ENCODE peak calls at places on chromosomes 13 and 19, in six cellular contexts. X is fibroblast of villous mesenchyme, Y is heart right ventricle, L is hepatocyte, C is spleen, H is lower leg skin. G is an unnamed sample.
A peak's percentile ranks its signal among the peaks of the same experiment; 100 is the strongest.

GRCh38 chr13:40164137-40164536 is 502.3 kb downstream of the FOXO1 start:
- DNase-seq in X (peak; percentile 76), Y (no peak), L (peak; percentile 36), C (no peak), H (no peak), G (no peak)

GRCh38 chr13:45328661-45329105 is 12.3 kb downstream of the TPT1 start:
- DNase-seq in X (peak; percentile 93), Y (no peak), L (no peak), C (no peak), H (no peak), G (peak; percentile 97)

GRCh38 chr13:112545866-112546265 is 42.1 kb downstream of the TUBGCP3 start:
- DNase-seq in X (peak; percentile 87), Y (no peak), L (peak; percentile 51), C (no peak), H (no peak), G (peak; percentile 90)

GRCh38 chr19:50362656-50363424 is 2.6 kb downstream of the NAPSA start:
- DNase-seq in X (no peak), Y (no peak), L (no peak), C (no peak), H (no peak), G (no peak)

GRCh38 chr13:32284927-32285632 is 30.1 kb downstream of the ZAR1L start:
- DNase-seq in X (peak; percentile 57), Y (peak; percentile 79), L (no peak), C (no peak), H (no peak), G (peak; percentile 86)

GRCh38 chr13:110266983-110267382 is 40.0 kb downstream of the COL4A1 start:
- DNase-seq in X (no peak), Y (no peak), L (no peak), C (no peak), H (no peak), G (no peak)

GRCh38 chr13:85772379-85772778 is 26.8 kb downstream of the SLITRK6 start:
- DNase-seq in X (no peak), Y (no peak), L (no peak), C (no peak), H (no peak), G (no peak)

GRCh38 chr13:94309997-94310842 is 169.3 kb downstream of the DCT start:
- DNase-seq in X (peak; percentile 67), Y (no peak), L (no peak), C (no peak), H (no peak), G (peak; percentile 96)

GRCh38 chr19:31140717-31141116 is 208.5 kb downstream of the TSHZ3 start:
- DNase-seq in X (no peak), Y (no peak), L (no peak), C (no peak), H (no peak), G (peak; percentile 54)

GRCh38 chr19:10010247-10010691 is at the start of gene COL5A3:
- DNase-seq in X (peak; percentile 70), Y (peak; percentile 69), L (no peak), C (no peak), H (peak; percentile 62), G (peak; percentile 61)

GRCh38 chr13:99014391-99014988 is 36.6 kb upstream of the DOCK9 start:
- DNase-seq in X (no peak), Y (no peak), L (no peak), C (no peak), H (no peak), G (no peak)

GRCh38 chr13:110713981-110714797 is 689 bp downstream of the ING1 start:
- DNase-seq in X (peak; percentile 45), Y (peak; percentile 61), L (peak; percentile 74), C (peak; percentile 94), H (peak; percentile 57), G (peak; percentile 33)

GRCh38 chr13:91722267-91722884 is 324.0 kb downstream of the GPC5 start:
- DNase-seq in X (peak; percentile 11), Y (no peak), L (peak; percentile 52), C (no peak), H (no peak), G (peak; percentile 32)

GRCh38 chr13:27086599-27087265 is 84.9 kb downstream of the USP12 start:
- DNase-seq in X (no peak), Y (no peak), L (no peak), C (no peak), H (no peak), G (no peak)

GRCh38 chr19:13887529-13887928 is 10.6 kb downstream of the NANOS3 start:
- DNase-seq in X (peak; percentile 72), Y (no peak), L (no peak), C (no peak), H (no peak), G (peak; percentile 45)

GRCh38 chr13:41931337-41931736 is 29.6 kb downstream of the VWA8 start:
- DNase-seq in X (peak; percentile 17), Y (no peak), L (no peak), C (no peak), H (no peak), G (peak; percentile 57)

GRCh38 chr13:75547917-75548316 is 1.7 kb upstream of the UCHL3 start:
- DNase-seq in X (no peak), Y (no peak), L (no peak), C (no peak), H (no peak), G (no peak)

GRCh38 chr19:35207391-35207871 is 21.1 kb downstream of the FAM187B start:
- DNase-seq in X (no peak), Y (no peak), L (no peak), C (no peak), H (no peak), G (no peak)

GRCh38 chr13:48562296-48563066 is 29.6 kb upstream of the RCBTB2 start:
- DNase-seq in X (no peak), Y (no peak), L (no peak), C (no peak), H (no peak), G (no peak)

GRCh38 chr19:42275103-42275502 is 6.1 kb downstream of the CIC start:
- DNase-seq in X (no peak), Y (peak; percentile 2), L (peak; percentile 3), C (no peak), H (no peak), G (no peak)

GRCh38 chr19:45613926-45614725 is 12.1 kb upstream of the GPR4 start:
- DNase-seq in X (peak; percentile 94), Y (no peak), L (peak; percentile 83), C (no peak), H (no peak), G (peak; percentile 87)

GRCh38 chr13:27309967-27310598 is 39.5 kb downstream of the RASL11A start:
- DNase-seq in X (peak; percentile 42), Y (no peak), L (no peak), C (no peak), H (no peak), G (peak; percentile 27)

GRCh38 chr19:18264956-18265610 is 9.2 kb downstream of the IQCN start:
- DNase-seq in X (no peak), Y (no peak), L (no peak), C (no peak), H (no peak), G (no peak)

GRCh38 chr19:43540381-43540780 is 7.4 kb downstream of the ZNF575 start:
- DNase-seq in X (no peak), Y (no peak), L (no peak), C (no peak), H (no peak), G (no peak)

GRCh38 chr13:37225414-37226047 is 120.1 kb upstream of the CSNK1A1L start:
- DNase-seq in X (peak; percentile 28), Y (no peak), L (no peak), C (no peak), H (no peak), G (peak; percentile 89)

GRCh38 chr13:44197791-44198770 is 175.5 kb upstream of the SERP2 start:
- DNase-seq in X (peak; percentile 30), Y (no peak), L (no peak), C (no peak), H (no peak), G (peak; percentile 64)

GRCh38 chr13:45289936-45290563 is 50.9 kb downstream of the TPT1 start:
- DNase-seq in X (no peak), Y (no peak), L (no peak), C (no peak), H (no peak), G (no peak)

GRCh38 chr19:5173993-5174392 is 166.6 kb downstream of the PTPRS start:
- DNase-seq in X (no peak), Y (no peak), L (no peak), C (no peak), H (no peak), G (no peak)

GRCh38 chr13:92512852-92513251 is 713.8 kb upstream of the GPC6 start:
- DNase-seq in X (no peak), Y (no peak), L (no peak), C (no peak), H (no peak), G (no peak)

GRCh38 chr13:113947321-113948033 is 26.4 kb downstream of the C13orf46 start:
- DNase-seq in X (peak; percentile 67), Y (peak; percentile 48), L (peak; percentile 49), C (peak; percentile 67), H (peak; percentile 59), G (peak; percentile 74)
- TF ChIP-seq CTCF in X (peak; percentile 68), Y (peak; percentile 82), L (peak; percentile 57), C (no peak), H (no peak), G (peak; percentile 92)

DNA sequence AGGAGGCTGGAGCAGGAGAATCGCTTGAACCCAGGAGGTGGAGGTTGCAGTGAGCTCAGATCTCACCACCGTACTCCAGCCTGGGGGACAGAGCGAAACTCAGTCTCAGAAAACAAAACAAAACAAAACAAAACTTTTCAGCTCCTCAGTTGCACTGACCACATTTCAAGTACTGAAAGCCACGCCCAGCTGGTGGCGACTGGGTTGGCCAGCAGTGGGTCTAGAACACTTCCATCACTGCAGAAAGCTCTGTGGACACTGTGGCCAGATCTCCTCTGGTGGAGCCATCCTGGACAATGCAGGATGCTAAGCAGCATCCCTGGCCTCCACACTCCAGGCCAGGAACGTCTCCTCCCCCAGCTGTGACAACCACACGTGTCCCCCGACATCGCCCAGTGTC is 21.1 kb downstream of the TLE2 start:
- DNase-seq in X (no peak), Y (no peak), L (no peak), C (no peak), H (no peak), G (no peak)
- H3K4me3 ChIP-seq in X (no peak overlapping the region), Y (no peak overlapping the region), L (no peak overlapping the region), C (no peak overlapping the region), H (no peak overlapping the region), G (no peak overlapping the region)

DNA sequence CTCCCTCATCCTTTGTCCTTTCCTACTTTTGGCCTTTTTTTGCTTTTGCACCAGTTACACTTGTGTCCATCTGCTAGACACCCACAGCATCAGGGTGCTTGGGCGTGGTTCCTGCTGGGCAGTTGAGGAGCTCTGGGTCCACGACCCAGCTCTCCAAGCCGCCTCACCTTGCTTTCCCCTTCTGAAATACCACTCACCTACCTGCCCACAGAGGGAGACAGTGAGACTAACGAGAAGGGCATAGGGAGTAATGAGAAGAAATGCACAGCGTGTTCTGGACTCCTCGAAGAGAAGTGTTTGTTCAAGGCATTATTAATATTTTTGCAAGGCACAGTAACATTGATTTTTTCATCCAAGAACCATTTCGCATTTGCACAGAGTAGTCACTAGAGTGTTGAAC is 92.9 kb downstream of the DNAJC15 start:
- DNase-seq in X (no peak), Y (no peak), L (no peak), C (no peak), H (no peak), G (no peak)
- TF ChIP-seq CTCF in X (no peak), Y (no peak), L (no peak), C (no peak), H (no peak), G (no peak)

DNA sequence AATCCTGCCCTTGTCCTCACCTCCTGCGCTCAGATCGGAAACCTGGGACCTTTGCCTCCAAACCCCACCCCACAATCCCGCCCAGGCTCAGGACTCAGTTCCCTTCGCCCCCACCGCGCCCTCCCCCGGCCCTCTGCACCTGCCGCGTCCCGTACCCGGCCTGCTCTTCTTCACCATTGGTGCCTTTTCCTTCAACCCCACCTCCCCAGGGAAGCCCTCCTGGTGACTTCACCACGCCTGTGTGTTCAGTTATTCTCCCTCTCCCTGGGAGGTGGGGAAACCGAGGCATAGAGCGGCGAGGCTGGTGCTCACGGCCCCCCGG is 19.3 kb upstream of the TCF3 start:
- DNase-seq in X (no peak), Y (no peak), L (no peak), C (no peak), H (no peak), G (no peak)
- H3K4me3 ChIP-seq in X (no peak overlapping the region), Y (no peak overlapping the region), L (peak overlapping the region; percentile 37), C (no peak overlapping the region), H (no peak overlapping the region), G (no peak overlapping the region)